ENCODE peak calls at places on chromosomes 11 and 22, in seven cellular contexts. R is tibial nerve, G is left lung, M is SK-MEL-5, I is T-helper 9 cell, V is adrenal gland, D is Ammon's horn. Z is an unnamed sample.

GRCh38 chr11:57303990-57304579 is 20.7 kb downstream of the TNKS1BP1 start:
- DNase-seq in R (no peak), G (peak), M (no peak), I (no peak), V (no peak), D (no peak), Z (no peak)

GRCh38 chr11:60251485-60252207 is 8.7 kb upstream of the MS4A4E start:
- DNase-seq in R (peak), G (no peak), M (peak), I (no peak), V (peak), D (no peak), Z (no peak)

GRCh38 chr11:30917859-30918478 is 331.8 kb upstream of the MPPED2 start:
- DNase-seq in R (peak), G (no peak), M (peak), I (no peak), V (no peak), D (peak), Z (peak)

GRCh38 chr22:20957691-20958440 is 9.2 kb upstream of the AIFM3 start:
- DNase-seq in R (no peak), G (peak), M (peak), I (no peak), V (no peak), D (no peak), Z (peak)

GRCh38 chr11:135074397-135074998 is 662.5 kb upstream of the B3GAT1 start:
- DNase-seq in R (no peak), G (no peak), M (peak), I (no peak), V (no peak), D (peak), Z (no peak)

GRCh38 chr11:12924650-12925049 is 84.5 kb upstream of the RASSF10 start:
- DNase-seq in R (no peak), G (no peak), M (no peak), I (no peak), V (no peak), D (no peak), Z (no peak)

GRCh38 chr11:77183421-77183984 is 55.5 kb downstream of the MYO7A start:
- DNase-seq in R (no peak), G (peak), M (no peak), I (no peak), V (no peak), D (peak), Z (peak)

GRCh38 chr22:38240734-38241252 is 32.0 kb downstream of the TMEM184B start:
- DNase-seq in R (no peak), G (no peak), M (no peak), I (no peak), V (peak), D (peak), Z (peak)

GRCh38 chr11:77423624-77424023 is 50.3 kb downstream of the PAK1 start:
- DNase-seq in R (no peak), G (no peak), M (no peak), I (no peak), V (no peak), D (no peak), Z (no peak)

GRCh38 chr11:60221706-60222105 is 21.2 kb downstream of the MS4A4E start:
- DNase-seq in R (no peak), G (no peak), M (no peak), I (no peak), V (no peak), D (no peak), Z (no peak)

GRCh38 chr22:31082606-31083376 is 1.7 kb downstream of the SMTN start:
- DNase-seq in R (peak), G (no peak), M (peak), I (no peak), V (no peak), D (no peak), Z (peak)

GRCh38 chr11:63610604-63611394 is 3.4 kb downstream of the PLAAT3 start:
- DNase-seq in R (no peak), G (no peak), M (no peak), I (no peak), V (peak), D (peak), Z (peak)

GRCh38 chr22:43136255-43136654 is 6.9 kb downstream of the MCAT start:
- DNase-seq in R (no peak), G (peak), M (peak), I (no peak), V (no peak), D (peak), Z (no peak)

GRCh38 chr22:43828711-43829447 is 16.8 kb upstream of the EFCAB6 start:
- DNase-seq in R (peak), G (no peak), M (peak), I (no peak), V (no peak), D (no peak), Z (no peak)

GRCh38 chr11:23988381-23989006 is 508.4 kb upstream of the LUZP2 start:
- DNase-seq in R (no peak), G (no peak), M (no peak), I (no peak), V (no peak), D (no peak), Z (no peak)

GRCh38 chr22:36746571-36746970 is 29.3 kb downstream of the IFT27 start:
- DNase-seq in R (no peak), G (no peak), M (no peak), I (no peak), V (no peak), D (no peak), Z (no peak)

GRCh38 chr22:45642966-45643365 is 28.7 kb upstream of the ATXN10 start:
- DNase-seq in R (no peak), G (no peak), M (no peak), I (no peak), V (no peak), D (no peak), Z (no peak)

GRCh38 chr22:42060489-42060888 is 10.1 kb downstream of the NAGA start:
- DNase-seq in R (no peak), G (peak), M (no peak), I (no peak), V (no peak), D (no peak), Z (no peak)

GRCh38 chr11:13152736-13153541 is 124.7 kb upstream of the BMAL1 start:
- DNase-seq in R (no peak), G (no peak), M (peak), I (no peak), V (no peak), D (peak), Z (no peak)

GRCh38 chr22:40112595-40112994 is 65.1 kb upstream of the TNRC6B start:
- DNase-seq in R (no peak), G (no peak), M (no peak), I (no peak), V (no peak), D (no peak), Z (no peak)

GRCh38 chr11:117851852-117852251 is 24.6 kb downstream of the FXYD6 start:
- DNase-seq in R (no peak), G (no peak), M (no peak), I (no peak), V (no peak), D (no peak), Z (peak)

GRCh38 chr11:47430524-47430923 is 4.3 kb upstream of the PSMC3 start:
- DNase-seq in R (no peak), G (no peak), M (no peak), I (no peak), V (no peak), D (no peak), Z (no peak)

GRCh38 chr11:108958446-108959123 is 293.7 kb downstream of the DDX10 start:
- DNase-seq in R (no peak), G (no peak), M (no peak), I (no peak), V (no peak), D (no peak), Z (no peak)